ENCODE peak calls at places on chromosomes 13 and 19, in eight cellular contexts. H is PC-3, X is BJ, K is sigmoid colon, P is ascending aorta, G is heart right ventricle, U is pancreas, D is heart left ventricle. M is an unnamed sample.
A peak's percentile ranks its signal among the peaks of the same experiment; 100 is the strongest.

GRCh38 chr13:79812070-79812850 is 331.3 kb downstream of the NDFIP2 start:
- DNase-seq in K (no peak), U (no peak), H (no peak), X (no peak), G (no peak), D (no peak), P (no peak), M (no peak)

GRCh38 chr13:97849305-97849704 is 104.2 kb upstream of the IPO5 start:
- DNase-seq in X (no peak), G (no peak), K (no peak), U (no peak), H (peak; percentile 75), P (no peak), D (no peak), M (peak; percentile 7)

GRCh38 chr19:45518469-45518826 is 11.2 kb downstream of the VASP start:
- DNase-seq in D (no peak), X (no peak), K (no peak), P (no peak), G (no peak), H (no peak), U (no peak), M (no peak)

GRCh38 chr13:30870049-30870884 is 35.8 kb upstream of the MEDAG start:
- DNase-seq in H (peak; percentile 46), D (peak; percentile 65), U (no peak), G (peak; percentile 77), K (peak; percentile 88), X (peak; percentile 95), P (peak; percentile 92), M (peak; percentile 75)

GRCh38 chr13:33322965-33323668 is 37.6 kb upstream of the STARD13 start:
- DNase-seq in D (no peak), G (no peak), H (no peak), K (no peak), U (no peak), P (no peak), X (no peak), M (no peak)

GRCh38 chr13:113152894-113153809 is 5.3 kb upstream of the PROZ start:
- DNase-seq in K (peak; percentile 84), G (peak; percentile 58), D (peak; percentile 73), U (peak; percentile 75), X (no peak), P (peak; percentile 76), H (peak; percentile 18), M (peak; percentile 9)

GRCh38 chr19:29538651-29539050 is 12.9 kb downstream of the VSTM2B start:
- DNase-seq in D (no peak), G (no peak), P (no peak), X (no peak), U (no peak), H (no peak), K (no peak), M (no peak)

GRCh38 chr19:3420909-3421619 is 54.7 kb downstream of the NFIC start:
- DNase-seq in D (no peak), G (no peak), H (no peak), X (no peak), P (no peak), K (no peak), U (no peak), M (no peak)

GRCh38 chr13:53788286-53788685 is 759.7 kb downstream of the OLFM4 start:
- DNase-seq in X (no peak), H (no peak), D (no peak), P (no peak), U (no peak), G (no peak), K (no peak), M (no peak)

GRCh38 chr13:19152403-19152802 is 29.2 kb downstream of the TUBA3C start:
- DNase-seq in X (no peak), P (no peak), G (no peak), K (no peak), D (peak; percentile 47), H (no peak), U (no peak), M (no peak)

GRCh38 chr13:104171132-104171531 is 1104.9 kb upstream of the SLC10A2 start:
- DNase-seq in H (no peak), U (no peak), G (no peak), P (no peak), D (no peak), K (no peak), X (no peak), M (no peak)

GRCh38 chr13:110716235-110716505 is 2.7 kb downstream of the ING1 start:
- DNase-seq in P (peak; percentile 78), U (peak; percentile 71), X (no peak), D (peak; percentile 51), H (peak; percentile 40), G (peak; percentile 37), K (peak; percentile 85), M (peak; percentile 37)

GRCh38 chr19:47229674-47230121 is 1.3 kb downstream of the BBC3 start:
- DNase-seq in G (no peak), P (no peak), D (no peak), K (no peak), H (peak; percentile 22), X (no peak), U (no peak), M (peak; percentile 32)

GRCh38 chr13:45256254-45256653 is 55.4 kb upstream of the KCTD4 start:
- DNase-seq in H (no peak), D (no peak), K (no peak), X (no peak), P (no peak), G (no peak), U (no peak), M (no peak)

GRCh38 chr13:113417836-113418721 is 35.2 kb downstream of the ADPRHL1 start:
- DNase-seq in U (no peak), G (no peak), P (no peak), D (peak; percentile 14), X (no peak), K (no peak), H (no peak), M (no peak)

GRCh38 chr19:47228168-47228936 is 2.6 kb downstream of the BBC3 start:
- DNase-seq in P (peak; percentile 78), H (no peak), U (no peak), X (no peak), D (peak; percentile 62), K (peak; percentile 85), G (peak; percentile 47), M (no peak)

GRCh38 chr19:30064776-30065494 is 122.9 kb downstream of the URI1 start:
- DNase-seq in G (no peak), D (no peak), X (no peak), K (no peak), P (peak; percentile 56), H (no peak), U (no peak), M (no peak)

GRCh38 chr19:10116085-10116865 is 3.4 kb downstream of the EIF3G start:
- DNase-seq in D (no peak), U (no peak), K (no peak), P (no peak), X (no peak), H (peak; percentile 20), G (no peak), M (no peak)

GRCh38 chr19:688992-689391 is 6.3 kb downstream of the PRSS57 start:
- DNase-seq in X (no peak), K (no peak), P (no peak), H (no peak), D (no peak), G (no peak), U (no peak), M (no peak)
- H3K27me3 ChIP-seq in X (no peaks in the 10 kb centered on the region), K (no peaks in the 10 kb centered on the region), P (no peaks in the 10 kb centered on the region), H (no peaks in the 10 kb centered on the region), D (no peaks in the 10 kb centered on the region), G (no peaks in the 10 kb centered on the region), U (no peaks in the 10 kb centered on the region), M (no peaks in the 10 kb centered on the region)

DNA sequence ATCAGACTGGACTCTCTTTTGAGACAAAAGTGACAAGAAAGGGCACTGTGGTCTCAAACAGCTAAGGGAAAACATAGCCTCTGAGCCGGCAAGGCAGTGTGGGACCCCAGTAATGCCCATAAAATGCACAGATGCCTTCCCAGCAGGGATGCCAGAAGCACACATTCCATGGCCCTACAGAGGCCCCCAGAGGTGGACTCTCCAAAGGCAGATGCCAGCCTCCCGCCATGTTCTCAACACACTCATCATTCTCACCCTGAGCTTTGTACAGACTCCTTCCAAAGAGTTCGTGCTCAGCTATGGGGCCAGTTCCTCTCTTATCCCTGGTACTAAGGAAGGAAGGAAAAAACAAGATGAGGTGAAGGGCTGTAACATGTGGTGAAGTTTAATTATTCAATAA is 67.1 kb upstream of the ATP12A start:
- DNase-seq in X (no peak), G (no peak), D (no peak), P (no peak), H (no peak), K (no peak), U (no peak), M (no peak)
- H3K27me3 ChIP-seq in X (peaks cover 2% of the 10 kb centered on the region), G (no peaks in the 10 kb centered on the region), D (no peaks in the 10 kb centered on the region), P (no peaks in the 10 kb centered on the region), H (peaks cover 9% of the 10 kb centered on the region), K (no peaks in the 10 kb centered on the region), U (no peaks in the 10 kb centered on the region), M (no peaks in the 10 kb centered on the region)

GRCh38 chr19:41997851-41998229 is 3.8 kb upstream of the ATP1A3 start:
- DNase-seq in G (no peak), X (no peak), H (no peak), P (no peak), U (no peak), K (no peak), D (no peak), M (no peak)

GRCh38 chr19:41998246-41999020 is 4.4 kb upstream of the ATP1A3 start:
- DNase-seq in U (peak; percentile 80), G (peak; percentile 48), P (no peak), H (peak; percentile 38), D (peak; percentile 63), K (no peak), X (no peak), M (no peak)

GRCh38 chr19:41997121-41997850 is 3.3 kb upstream of the ATP1A3 start:
- DNase-seq in P (no peak), G (peak; percentile 54), H (peak; percentile 42), K (no peak), D (peak; percentile 55), X (no peak), U (peak; percentile 85), M (peak; percentile 61)

GRCh38 chr19:41999878-42000208 is 5.8 kb upstream of the ATP1A3 start:
- DNase-seq in G (no peak), H (no peak), K (no peak), U (no peak), X (no peak), D (no peak), P (no peak), M (no peak)

GRCh38 chr19:41999071-41999877 is 5.2 kb upstream of the ATP1A3 start:
- DNase-seq in K (no peak), H (no peak), G (no peak), U (no peak), D (no peak), X (no peak), P (no peak), M (no peak)
- H3K27me3 ChIP-seq in K (peaks cover 22% of the 10 kb centered on the region), H (peaks cover 42% of the 10 kb centered on the region), G (peaks cover under 1% of the 10 kb centered on the region), U (peaks cover 28% of the 10 kb centered on the region), D (peaks cover 77% of the 10 kb centered on the region), X (peaks cover 31% of the 10 kb centered on the region), P (peaks cover 6% of the 10 kb centered on the region), M (no peaks in the 10 kb centered on the region)

DNA sequence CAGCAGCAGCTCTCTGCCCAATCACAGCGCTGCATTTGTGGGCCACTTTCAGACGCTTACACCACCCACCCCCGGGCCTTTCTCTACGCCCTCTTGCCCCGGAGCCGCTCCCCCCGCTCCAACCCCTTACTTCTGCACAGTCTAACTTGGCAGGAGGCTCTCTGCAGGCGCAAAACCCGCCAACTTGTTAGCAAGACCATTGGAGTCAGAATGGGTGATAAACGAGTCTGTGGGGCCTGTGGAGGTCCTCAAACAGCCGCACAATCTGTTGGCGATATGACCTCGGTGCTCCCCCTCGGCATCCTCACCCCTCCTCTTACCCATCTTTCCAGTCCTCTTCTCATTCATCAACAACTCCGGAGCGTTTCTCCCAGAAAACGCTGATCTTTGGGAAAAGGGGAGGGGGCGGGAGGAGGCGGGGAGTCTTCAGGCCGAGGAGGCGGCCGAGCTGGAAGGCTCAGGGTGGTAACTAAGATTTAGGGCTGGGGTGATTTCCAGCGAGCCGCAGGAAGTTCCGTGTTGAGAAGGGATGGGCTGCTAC is 4.2 kb downstream of the SOX21 start:
- DNase-seq in G (no peak), P (no peak), U (no peak), H (no peak), X (no peak), K (no peak), D (no peak), M (no peak)
- H3K27me3 ChIP-seq in G (peaks cover 48% of the 10 kb centered on the region), P (peaks cover 31% of the 10 kb centered on the region), U (peaks cover 88% of the 10 kb centered on the region), H (no peaks in the 10 kb centered on the region), X (peaks cover 58% of the 10 kb centered on the region), K (peaks cover 80% of the 10 kb centered on the region), D (peaks cover 98% of the 10 kb centered on the region), M (no peaks in the 10 kb centered on the region)